ENCODE peak calls at places on chromosomes 16 and 17, in five cellular contexts. O is mucosa of descending colon, M is left cardiac atrium, W is NCI-H82, A is HuH-7. X is an unnamed sample.

GRCh38 chr16:67893791-67894399 is 841 bp downstream of the PSKH1 start:
- DNase-seq in O (no peak), M (no peak), W (peak; percentile 42), A (no peak), X (no peak)

GRCh38 chr17:45578516-45579455 is 88.3 kb upstream of the PLEKHM1 start:
- DNase-seq in O (no peak), M (no peak), W (no peak), A (peak; percentile 15), X (no peak)

GRCh38 chr17:4939554-4939803 is 367 bp downstream of the SLC25A11 start:
- DNase-seq in O (no peak), M (peak; percentile 53), W (peak; percentile 63), A (no peak), X (no peak)

GRCh38 chr17:48663134-48663924 is 37.2 kb upstream of the HOXB9 start:
- DNase-seq in O (no peak), M (no peak), W (peak; percentile 33), A (no peak), X (no peak)

GRCh38 chr17:37701424-37702020 is 43.3 kb downstream of the HNF1B start:
- DNase-seq in O (peak; percentile 65), M (peak; percentile 22), W (peak; percentile 48), A (no peak), X (peak; percentile 64)

GRCh38 chr16:54446639-54447038 is 160.1 kb upstream of the IRX3 start:
- DNase-seq in O (no peak), M (peak; percentile 84), W (peak; percentile 72), A (no peak), X (no peak)

GRCh38 chr16:4200000-4200780 is 41.7 kb downstream of the SRL start:
- DNase-seq in O (peak; percentile 89), M (peak; percentile 59), W (peak; percentile 82), A (peak; percentile 89), X (peak; percentile 74)

GRCh38 chr16:27779719-27780161 is 229.8 kb downstream of the KATNIP start:
- DNase-seq in O (no peak), M (peak; percentile 41), W (peak; percentile 92), A (peak; percentile 52), X (peak; percentile 82)

GRCh38 chr17:57987582-57988300 is at the start of gene VEZF1:
- DNase-seq in O (peak; percentile 88), M (peak; percentile 88), W (peak; percentile 95), A (peak; percentile 45), X (peak; percentile 76)

GRCh38 chr16:71673190-71673956 is 47.4 kb downstream of the MARVELD3 start:
- DNase-seq in O (no peak), M (no peak), W (no peak), A (no peak), X (no peak)

GRCh38 chr17:49111934-49112333 is 20.6 kb upstream of the B4GALNT2 start:
- DNase-seq in O (no peak), M (no peak), W (no peak), A (no peak), X (no peak)

GRCh38 chr17:16911141-16911937 is 60.6 kb downstream of the TNFRSF13B start:
- DNase-seq in O (no peak), M (peak; percentile 58), W (no peak), A (no peak), X (peak; percentile 10)

GRCh38 chr16:85923153-85924021 is 24.4 kb downstream of the IRF8 start:
- DNase-seq in O (no peak), M (no peak), W (no peak), A (no peak), X (no peak)

GRCh38 chr16:86565644-86566511 is 751 bp upstream of the FOXC2 start:
- DNase-seq in O (no peak), M (no peak), W (no peak), A (no peak), X (peak; percentile 45)

GRCh38 chr17:77428020-77428781 is 287.4 kb downstream of the SEC14L1 start:
- DNase-seq in O (no peak), M (no peak), W (no peak), A (no peak), X (no peak)

GRCh38 chr16:87487361-87487924 is 5.4 kb downstream of the ZCCHC14 start:
- DNase-seq in O (peak; percentile 88), M (peak; percentile 72), W (peak; percentile 11), A (peak; percentile 62), X (peak; percentile 76)

GRCh38 chr17:9421525-9421924 is 154.1 kb downstream of the STX8 start:
- DNase-seq in O (no peak), M (no peak), W (no peak), A (no peak), X (no peak)

GRCh38 chr16:85451646-85452363 is 161.3 kb upstream of the GSE1 start:
- DNase-seq in O (no peak), M (no peak), W (peak; percentile 99), A (no peak), X (no peak)

GRCh38 chr17:3984719-3985444 is 20.6 kb upstream of the ATP2A3 start:
- DNase-seq in O (peak; percentile 1), M (no peak), W (no peak), A (no peak), X (no peak)

GRCh38 chr17:60435244-60436170 is 13.2 kb downstream of the CHCT1 start:
- DNase-seq in O (peak; percentile 33), M (peak; percentile 70), W (peak; percentile 83), A (peak; percentile 73), X (peak; percentile 63)

GRCh38 chr17:76179496-76180467 is 38.7 kb upstream of the FOXJ1 start:
- DNase-seq in O (no peak), M (no peak), W (no peak), A (no peak), X (no peak)